ENCODE peak calls at places on chromosomes 7 and 10, in ten cellular contexts. N is transverse colon; F is ovary; G is IMR-90; V is neural progenitor cell; P is body of pancreas; H is H9; S is colonic mucosa; T is cardiac muscle cell; W is CD8-positive, alpha-beta T cell. K is an unnamed sample.

GRCh38 chr7:50783304-50783703 is 608 bp upstream of the GRB10 start:
- DNase-seq in N (no peak), F (no peak), G (no peak), V (no peak), P (no peak), H (no peak), S (no peak), T (no peak), W (no peak), K (no peak)

GRCh38 chr10:42475168-42476098 is 162.9 kb downstream of the ZNF33B start:
- DNase-seq in N (no peak), F (no peak), G (peak; percentile 16), V (no peak), P (peak; percentile 14), H (no peak), S (no peak), T (peak; percentile 40), W (no peak), K (peak; percentile 45)

GRCh38 chr7:128875523-128875948 is 12.9 kb downstream of the ATP6V1F start:
- DNase-seq in N (no peak), F (no peak), G (no peak), V (no peak), P (no peak), H (no peak), S (no peak), T (no peak), W (no peak), K (peak; percentile 36)

GRCh38 chr7:92835851-92836488 is 403 bp downstream of the CDK6 start:
- DNase-seq in N (peak; percentile 48), F (peak; percentile 33), G (no peak), V (no peak), P (peak; percentile 17), H (no peak), S (peak; percentile 56), T (peak; percentile 45), W (peak; percentile 53), K (peak; percentile 49)

GRCh38 chr7:29145553-29146081 is 720 bp downstream of the CPVL start:
- DNase-seq in N (no peak), F (no peak), G (no peak), V (peak; percentile 36), P (no peak), H (no peak), S (no peak), T (no peak), W (no peak), K (no peak)

GRCh38 chr7:155543011-155543881 is 3.1 kb downstream of the CNPY1 start:
- DNase-seq in N (no peak), F (no peak), G (peak; percentile 5), V (no peak), P (no peak), H (peak; percentile 43), S (no peak), T (peak; percentile 47), W (no peak), K (no peak)

GRCh38 chr10:132876131-132876860 is 66.1 kb downstream of the CFAP46 start:
- DNase-seq in N (no peak), F (peak; percentile 2), G (no peak), V (no peak), P (no peak), H (no peak), S (no peak), T (no peak), W (no peak), K (no peak)

GRCh38 chr7:11830582-11831382 is 1.2 kb downstream of the THSD7A start:
- DNase-seq in N (no peak), F (no peak), G (peak; percentile 1), V (no peak), P (no peak), H (no peak), S (no peak), T (peak; percentile 33), W (no peak), K (no peak)

GRCh38 chr10:127600479-127600878 is 51.4 kb downstream of the NPS start:
- DNase-seq in N (no peak), F (no peak), G (no peak), V (peak; percentile 78), P (no peak), H (peak; percentile 62), S (no peak), T (no peak), W (no peak), K (no peak)

GRCh38 chr10:16891375-16892313 is 74.4 kb upstream of the RSU1 start:
- DNase-seq in N (peak; percentile 47), F (peak; percentile 64), G (peak; percentile 82), V (peak; percentile 86), P (peak; percentile 34), H (peak; percentile 82), S (peak; percentile 31), T (peak; percentile 74), W (peak; percentile 25), K (peak; percentile 75)

GRCh38 chr10:16886032-16886431 is 68.8 kb upstream of the RSU1 start:
- DNase-seq in N (no peak), F (no peak), G (no peak), V (no peak), P (no peak), H (no peak), S (no peak), T (no peak), W (no peak), K (no peak)

GRCh38 chr10:16884485-16884884 is 67.3 kb upstream of the RSU1 start:
- DNase-seq in N (no peak), F (no peak), G (no peak), V (no peak), P (no peak), H (no peak), S (no peak), T (no peak), W (no peak), K (no peak)

GRCh38 chr10:16890691-16891090 is 73.5 kb upstream of the RSU1 start:
- DNase-seq in N (no peak), F (no peak), G (no peak), V (no peak), P (peak; percentile 38), H (no peak), S (no peak), T (no peak), W (no peak), K (no peak)

GRCh38 chr10:16887565-16887964 is 70.3 kb upstream of the RSU1 start:
- DNase-seq in N (no peak), F (no peak), G (peak; percentile 93), V (no peak), P (no peak), H (no peak), S (no peak), T (peak; percentile 88), W (no peak), K (no peak)
- TF ChIP-seq CTCF in N (no peak), F (no peak), G (no peak), V (no peak), P (no peak), H (no peak), S (no peak), T (no peak), W (no peak), K (no peak)

DNA sequence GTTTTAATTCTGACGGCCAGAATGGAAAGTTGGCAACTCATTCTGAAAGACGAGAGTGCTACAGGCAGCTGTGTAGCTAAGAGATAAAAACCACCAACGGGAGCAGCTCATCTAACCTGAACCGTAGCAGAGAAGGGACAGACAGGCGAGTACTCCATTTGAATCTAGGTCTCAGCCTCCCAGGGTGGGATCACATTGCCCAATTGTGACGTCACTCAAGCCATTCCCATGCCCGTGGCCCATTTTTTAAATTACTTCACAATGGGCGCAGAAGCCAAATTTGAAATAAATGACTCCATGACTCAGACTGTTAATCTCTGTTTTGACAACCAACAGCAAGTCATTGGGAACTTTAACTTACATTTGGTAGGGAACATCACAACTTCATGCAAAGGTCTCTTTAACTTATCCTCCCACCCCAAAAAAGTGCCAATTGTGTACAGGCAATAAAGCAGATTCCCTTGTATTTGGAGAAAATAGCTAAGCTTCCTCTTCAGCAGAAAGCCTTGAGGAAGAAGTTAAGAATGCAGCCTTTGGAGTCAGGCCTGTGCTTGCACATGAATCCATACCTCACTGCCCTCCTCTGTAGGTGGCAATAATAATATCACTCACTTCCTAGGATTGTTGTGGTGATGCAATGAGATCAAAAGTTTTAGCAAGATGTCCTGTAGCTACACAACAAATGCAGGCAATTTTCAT is 93.2 kb upstream of the KIF5B start:
- DNase-seq in N (peak; percentile 35), F (peak; percentile 81), G (peak; percentile 87), V (no peak), P (peak; percentile 64), H (no peak), S (peak; percentile 46), T (peak; percentile 97), W (no peak), K (no peak)
- H3K27ac ChIP-seq in N (peak overlapping the region; percentile 53), F (peak overlapping the region; percentile 11), G (no peak overlapping the region), V (no peak overlapping the region), P (peak overlapping the region; percentile 70), H (no peak overlapping the region), S (no peak overlapping the region), T (no peak overlapping the region), W (no peak overlapping the region), K (peak overlapping the region; percentile 56)

GRCh38 chr7:192701-193536 is 548 bp downstream of the FAM20C start:
- DNase-seq in N (peak; percentile 35), F (peak; percentile 54), G (peak; percentile 21), V (peak; percentile 50), P (peak; percentile 48), H (no peak), S (peak; percentile 51), T (no peak), W (no peak), K (no peak)

GRCh38 chr7:189719-190118 is 2.7 kb upstream of the FAM20C start:
- DNase-seq in N (no peak), F (no peak), G (no peak), V (no peak), P (no peak), H (no peak), S (no peak), T (no peak), W (no peak), K (no peak)

GRCh38 chr7:190196-190595 is 2.2 kb upstream of the FAM20C start:
- DNase-seq in N (no peak), F (no peak), G (no peak), V (peak; percentile 54), P (no peak), H (no peak), S (no peak), T (no peak), W (no peak), K (no peak)

GRCh38 chr7:192035-192649 is at the start of gene FAM20C:
- DNase-seq in N (peak; percentile 83), F (peak; percentile 88), G (peak; percentile 79), V (peak; percentile 77), P (peak; percentile 84), H (peak; percentile 55), S (peak; percentile 79), T (peak; percentile 92), W (no peak), K (peak; percentile 91)

GRCh38 chr7:191105-192034 is 1.0 kb upstream of the FAM20C start:
- DNase-seq in N (no peak), F (peak; percentile 51), G (peak; percentile 92), V (peak; percentile 37), P (peak; percentile 52), H (no peak), S (peak; percentile 39), T (peak; percentile 89), W (no peak), K (no peak)
- TF ChIP-seq CTCF in N (no peak), F (no peak), G (peak; percentile 11), V (no peak), P (no peak), H (no peak), S (no peak), T (no peak), W (no peak), K (no peak)

DNA sequence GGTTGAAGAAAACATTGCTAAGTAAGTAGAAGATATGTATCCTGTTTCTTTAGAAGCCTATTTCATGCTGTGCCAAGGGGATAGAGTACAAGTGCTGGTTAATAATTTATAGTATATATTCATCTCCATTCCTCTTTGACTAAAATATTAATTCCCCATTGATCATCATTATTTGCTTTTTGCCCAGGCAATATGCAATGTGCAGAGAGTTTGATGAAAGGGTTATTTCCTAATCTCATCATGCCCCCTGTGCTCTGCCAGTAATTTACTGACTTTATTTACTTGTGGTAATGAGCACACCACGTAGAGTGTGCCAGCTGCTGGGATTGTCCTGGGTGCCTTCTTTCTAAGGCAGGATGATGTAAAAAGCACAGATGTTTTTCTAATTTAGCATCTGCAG is 180.9 kb downstream of the REEP3 start:
- DNase-seq in N (no peak), F (no peak), G (no peak), V (no peak), P (no peak), H (no peak), S (no peak), T (no peak), W (no peak), K (no peak)
- H3K27ac ChIP-seq in N (no peak overlapping the region), F (no peak overlapping the region), G (no peak overlapping the region), V (no peak overlapping the region), P (peak overlapping the region; percentile 88), H (no peak overlapping the region), S (no peak overlapping the region), T (no peak overlapping the region), W (no peak overlapping the region), K (no peak overlapping the region)